ENCODE peak calls at places on chromosomes 11 and 22, in four cellular contexts. E is Right ventricle myocardium superior, Q is mesothelial cell of epicardium, A is progenitor cell of endocrine pancreas. W is an unnamed sample.

GRCh38 chr11:62352355-62353336 is 15.4 kb downstream of the ASRGL1 start:
- DNase-seq in Q (no peak), A (no peak), E (no peak), W (no peak)

GRCh38 chr22:20621162-20621561 is 113.8 kb downstream of the MED15 start:
- DNase-seq in E (no peak), A (no peak), Q (no peak), W (no peak)

GRCh38 chr11:76769645-76770586 is 13.2 kb upstream of the TSKU start:
- DNase-seq in A (no peak), Q (no peak), E (no peak), W (no peak)

GRCh38 chr11:36122715-36123114 is 166.5 kb downstream of the COMMD9 start:
- DNase-seq in E (no peak), Q (no peak), A (no peak), W (no peak)

GRCh38 chr11:78312712-78313111 is 104.9 kb downstream of the GAB2 start:
- DNase-seq in A (no peak), E (no peak), Q (no peak), W (no peak)

GRCh38 chr22:39236321-39237275 is 8.2 kb downstream of the PDGFB start:
- DNase-seq in E (peak), Q (no peak), A (no peak), W (no peak)

GRCh38 chr11:68396526-68396925 is 64.0 kb upstream of the PPP6R3 start:
- DNase-seq in A (no peak), E (no peak), Q (no peak), W (peak)

GRCh38 chr11:69292221-69292648 is 1.7 kb upstream of the MYEOV start:
- DNase-seq in Q (no peak), E (peak), A (no peak), W (no peak)

GRCh38 chr11:128772814-128773213 is 78.9 kb downstream of the FLI1 start:
- DNase-seq in Q (no peak), E (peak), A (no peak), W (no peak)

GRCh38 chr22:31451709-31452571 is 37.7 kb downstream of the EIF4ENIF1 start:
- DNase-seq in E (no peak), A (no peak), Q (no peak), W (no peak)

GRCh38 chr22:34587357-34588356 is 478.3 kb upstream of the ISX start:
- DNase-seq in Q (no peak), A (no peak), E (no peak), W (no peak)

GRCh38 chr22:36445158-36445668 is 36.2 kb downstream of the TXN2 start:
- DNase-seq in Q (no peak), A (no peak), E (peak), W (no peak)

GRCh38 chr11:36088234-36088975 is 144.5 kb downstream of the LDLRAD3 start:
- DNase-seq in E (no peak), A (no peak), Q (no peak), W (no peak)

GRCh38 chr22:49768511-49768910 is 59.2 kb downstream of the BRD1 start:
- DNase-seq in E (no peak), Q (no peak), A (no peak), W (no peak)

GRCh38 chr11:66651011-66651410 is 12.5 kb downstream of the RBM4 start:
- DNase-seq in Q (no peak), A (no peak), E (no peak), W (no peak)

GRCh38 chr11:3087821-3088800 is 30.9 kb upstream of the CARS1 start:
- DNase-seq in A (no peak), E (peak), Q (no peak), W (no peak)

GRCh38 chr11:45982656-45983470 is 60.4 kb downstream of the LARGE2 start:
- DNase-seq in Q (peak), E (no peak), A (no peak), W (no peak)

GRCh38 chr11:71309611-71310010 is 57.2 kb upstream of the SHANK2 start:
- DNase-seq in A (no peak), Q (peak), E (no peak), W (no peak)

GRCh38 chr11:92425127-92425526 is 200.5 kb downstream of the FAT3 start:
- DNase-seq in A (no peak), Q (no peak), E (no peak), W (no peak)

GRCh38 chr22:33400061-33400840 is 342.1 kb upstream of the SYN3 start:
- DNase-seq in Q (no peak), E (no peak), A (no peak), W (no peak)

GRCh38 chr22:41868556-41868955 is 35.7 kb downstream of the SREBF2 start:
- DNase-seq in E (no peak), A (no peak), Q (no peak), W (no peak)

GRCh38 chr22:44676441-44677298 is 25.3 kb upstream of the PRR5 start:
- DNase-seq in A (no peak), E (no peak), Q (no peak), W (no peak)

GRCh38 chr11:79363261-79363660 is 77.6 kb downstream of the TENM4 start:
- DNase-seq in Q (no peak), E (no peak), A (no peak), W (no peak)

GRCh38 chr11:70167723-70168404 is 35.2 kb upstream of the FADD start:
- DNase-seq in A (no peak), Q (no peak), E (no peak), W (no peak)

GRCh38 chr11:626475-627272 is at the start of gene SCT:
- DNase-seq in A (no peak), Q (no peak), E (no peak), W (no peak)

GRCh38 chr11:117861151-117862018 is 15.1 kb downstream of the FXYD6 start:
- DNase-seq in Q (peak), A (no peak), E (peak), W (no peak)

GRCh38 chr11:126112547-126112946 is 49.9 kb upstream of the CDON start:
- DNase-seq in E (peak), Q (no peak), A (no peak), W (no peak)

GRCh38 chr11:118435233-118435892 is 929 bp upstream of the KMT2A start:
- DNase-seq in A (peak), Q (peak), E (peak), W (peak)

GRCh38 chr11:68950776-68951175 is 30.0 kb downstream of the MRGPRD start:
- DNase-seq in A (no peak), E (peak), Q (no peak), W (no peak)

W was measured in D721Med.